ENCODE peak calls at places on chromosomes 1 and 21, in five cellular contexts. F, P, G, B and Y are unnamed samples.

GRCh38 chr1:230768903-230769570 is 21.8 kb downstream of the CAPN9 start:
- DNase-seq in F (no peak), P (no peak), G (no peak), B (no peak), Y (no peak)

GRCh38 chr1:25450894-25451293 is 20.2 kb downstream of the MACO1 start:
- DNase-seq in F (no peak), P (no peak), G (no peak), B (no peak), Y (no peak)

GRCh38 chr1:101914473-101915242 is 82.1 kb downstream of the OLFM3 start:
- DNase-seq in F (no peak), P (no peak), G (no peak), B (no peak), Y (no peak)

GRCh38 chr1:202367200-202367742 is 18.8 kb downstream of the PPP1R12B start:
- DNase-seq in F (no peak), P (no peak), G (no peak), B (no peak), Y (no peak)

GRCh38 chr1:246178902-246179301 is 328.2 kb downstream of the SMYD3 start:
- DNase-seq in F (no peak), P (no peak), G (no peak), B (no peak), Y (no peak)

GRCh38 chr1:203186446-203187305 is at the start of gene CHI3L1:
- DNase-seq in F (no peak), P (no peak), G (no peak), B (no peak), Y (no peak)

GRCh38 chr1:27574871-27575831 is 28.8 kb downstream of the AHDC1 start:
- DNase-seq in F (peak), P (no peak), G (no peak), B (no peak), Y (no peak)

GRCh38 chr1:182170941-182171461 is 109.5 kb upstream of the ZNF648 start:
- DNase-seq in F (no peak), P (no peak), G (no peak), B (no peak), Y (no peak)

GRCh38 chr1:237619553-237619952 is 271.2 kb downstream of the ZP4 start:
- DNase-seq in F (no peak), P (no peak), G (no peak), B (no peak), Y (no peak)

GRCh38 chr21:38916214-38916964 is 110.7 kb downstream of the ETS2 start:
- DNase-seq in F (no peak), P (no peak), G (no peak), B (no peak), Y (no peak)

GRCh38 chr1:112674986-112675727 is 698 bp downstream of the MOV10 start:
- DNase-seq in F (peak), P (peak), G (no peak), B (peak), Y (peak)

GRCh38 chr1:116881879-116882520 is 27.7 kb upstream of the PTGFRN start:
- DNase-seq in F (no peak), P (no peak), G (no peak), B (peak), Y (no peak)

GRCh38 chr1:6601049-6601864 is 1.4 kb downstream of the KLHL21 start:
- DNase-seq in F (peak), P (peak), G (peak), B (peak), Y (peak)

GRCh38 chr1:23699280-23700179 is 7.9 kb downstream of the RPL11 start:
- DNase-seq in F (no peak), P (no peak), G (no peak), B (no peak), Y (no peak)

GRCh38 chr1:46516551-46516950 is 26.9 kb downstream of the DMBX1 start:
- DNase-seq in F (no peak), P (no peak), G (no peak), B (no peak), Y (no peak)

GRCh38 chr1:68313736-68314594 is 81.6 kb upstream of the WLS start:
- DNase-seq in F (peak), P (no peak), G (no peak), B (no peak), Y (no peak)

GRCh38 chr1:241115784-241116183 is 241.2 kb downstream of the RGS7 start:
- DNase-seq in F (no peak), P (no peak), G (no peak), B (no peak), Y (no peak)

GRCh38 chr1:245997471-245998258 is 509.4 kb downstream of the SMYD3 start:
- DNase-seq in F (peak), P (no peak), G (no peak), B (no peak), Y (no peak)

GRCh38 chr1:151142411-151143056 is 3.9 kb downstream of the SEMA6C start:
- DNase-seq in F (peak), P (no peak), G (no peak), B (no peak), Y (no peak)

GRCh38 chr1:149843302-149844041 is 55.9 kb upstream of the BOLA1 start:
- DNase-seq in F (no peak), P (no peak), G (no peak), B (no peak), Y (no peak)

GRCh38 chr1:36644556-36644955 is 161.8 kb upstream of the CSF3R start:
- DNase-seq in F (no peak), P (no peak), G (no peak), B (no peak), Y (no peak)

GRCh38 chr21:23401278-23401677 is 2206.0 kb downstream of the MRPL39 start:
- DNase-seq in F (no peak), P (no peak), G (no peak), B (no peak), Y (no peak)

GRCh38 chr21:41359289-41359688 is 2.5 kb upstream of the MX2 start:
- DNase-seq in F (no peak), P (no peak), G (no peak), B (no peak), Y (no peak)

GRCh38 chr1:188277771-188278170 is 1449.0 kb downstream of the PLA2G4A start:
- DNase-seq in F (no peak), P (no peak), G (no peak), B (no peak), Y (no peak)

GRCh38 chr21:17660449-17660848 is 47.7 kb upstream of the BTG3 start:
- DNase-seq in F (no peak), P (no peak), G (no peak), B (no peak), Y (no peak)

GRCh38 chr1:230157409-230158390 is 90.7 kb downstream of the GALNT2 start:
- DNase-seq in F (no peak), P (no peak), G (no peak), B (no peak), Y (no peak)

GRCh38 chr1:41633764-41634163 is 149.3 kb upstream of the EDN2 start:
- DNase-seq in F (no peak), P (no peak), G (no peak), B (no peak), Y (no peak)

GRCh38 chr1:18107671-18108312 is at the start of gene IGSF21:
- DNase-seq in F (no peak), P (no peak), G (no peak), B (no peak), Y (no peak)